ENCODE peak calls at places on chromosomes 1 and 21, in four cellular contexts. A is IMR-90, S is psoas muscle, I is tibial nerve. P is an unnamed sample.

GRCh38 chr1:39671433-39671792 is 494 bp downstream of the NT5C1A start:
- DNase-seq in A (no peak), S (peak; percentile 84), I (peak; percentile 8), P (no peak)

GRCh38 chr1:35451125-35451528 is 106.1 kb downstream of the KIAA0319L start:
- DNase-seq in A (peak; percentile 81), S (peak; percentile 81), I (peak; percentile 96), P (peak; percentile 83)

GRCh38 chr1:938088-938683 is 14.5 kb downstream of the SAMD11 start:
- DNase-seq in A (peak; percentile 28), S (no peak), I (no peak), P (no peak)

GRCh38 chr1:95990033-95990432 is 731.6 kb upstream of the PTBP2 start:
- DNase-seq in A (no peak), S (no peak), I (no peak), P (no peak)

GRCh38 chr1:235714205-235714897 is 64.8 kb upstream of the GNG4 start:
- DNase-seq in A (no peak), S (no peak), I (no peak), P (no peak)

GRCh38 chr1:70426154-70427131 is 15.4 kb downstream of the CTH start:
- DNase-seq in A (no peak), S (no peak), I (no peak), P (no peak)

GRCh38 chr1:17540255-17541001 is 930 bp downstream of the ARHGEF10L start:
- DNase-seq in A (no peak), S (peak; percentile 72), I (peak; percentile 53), P (peak; percentile 31)

GRCh38 chr1:205062319-205062718 is 19.3 kb downstream of the CNTN2 start:
- DNase-seq in A (no peak), S (no peak), I (no peak), P (no peak)

GRCh38 chr1:121418369-121419049 is 233.7 kb downstream of the SRGAP2C start:
- DNase-seq in A (no peak), S (no peak), I (no peak), P (no peak)

GRCh38 chr1:113905435-113905861 is 322 bp downstream of the DCLRE1B start:
- DNase-seq in A (no peak), S (no peak), I (peak; percentile 8), P (no peak)

GRCh38 chr1:40662864-40663263 is 2.6 kb downstream of the RIMS3 start:
- DNase-seq in A (peak; percentile 5), S (no peak), I (no peak), P (no peak)

GRCh38 chr1:245879091-245879490 is 628.0 kb downstream of the SMYD3 start:
- DNase-seq in A (no peak), S (no peak), I (no peak), P (no peak)

GRCh38 chr1:176885756-176886155 is 278.8 kb downstream of the ASTN1 start:
- DNase-seq in A (no peak), S (no peak), I (no peak), P (no peak)

GRCh38 chr1:17161926-17162800 is 42.8 kb upstream of the PADI1 start:
- DNase-seq in A (no peak), S (no peak), I (no peak), P (no peak)

GRCh38 chr1:231036416-231036815 is 3.6 kb downstream of the FAM89A start:
- DNase-seq in A (no peak), S (no peak), I (no peak), P (no peak)

GRCh38 chr1:156964431-156964830 is 44.0 kb downstream of the LRRC71 start:
- DNase-seq in A (peak; percentile 38), S (no peak), I (no peak), P (no peak)

GRCh38 chr21:14602418-14602987 is 56.4 kb upstream of the SAMSN1 start:
- DNase-seq in A (no peak), S (no peak), I (no peak), P (no peak)

GRCh38 chr1:85343612-85344255 is 67.3 kb upstream of the BCL10 start:
- DNase-seq in A (peak; percentile 82), S (no peak), I (no peak), P (no peak)

GRCh38 chr1:70767377-70767776 is 280.2 kb downstream of the PTGER3 start:
- DNase-seq in A (peak; percentile 11), S (no peak), I (no peak), P (no peak)

GRCh38 chr1:2558861-2559260 is 2.7 kb downstream of the TNFRSF14 start:
- DNase-seq in A (no peak), S (no peak), I (no peak), P (no peak)

GRCh38 chr1:157965584-157965983 is 27.9 kb upstream of the KIRREL1 start:
- DNase-seq in A (no peak), S (no peak), I (no peak), P (no peak)

GRCh38 chr1:33626801-33627200 is 154.4 kb downstream of the ZSCAN20 start:
- DNase-seq in A (no peak), S (no peak), I (no peak), P (no peak)

GRCh38 chr1:175493321-175493998 is 249.9 kb downstream of the TNR start:
- DNase-seq in A (no peak), S (no peak), I (no peak), P (no peak)

GRCh38 chr1:1164701-1165451 is 8.8 kb upstream of the TTLL10 start:
- DNase-seq in A (no peak), S (no peak), I (no peak), P (no peak)

GRCh38 chr1:3711780-3712451 is 40.3 kb upstream of the CCDC27 start:
- DNase-seq in A (no peak), S (no peak), I (no peak), P (no peak)

GRCh38 chr1:183472488-183473285 is at the start of gene SMG7:
- DNase-seq in A (peak; percentile 12), S (peak; percentile 60), I (peak; percentile 13), P (peak; percentile 37)

GRCh38 chr1:53327183-53327941 is 508 bp downstream of the LRP8 start:
- DNase-seq in A (peak; percentile 15), S (no peak), I (no peak), P (peak; percentile 63)

GRCh38 chr1:22196641-22197040 is 53.7 kb upstream of the WNT4 start:
- DNase-seq in A (no peak), S (no peak), I (no peak), P (no peak)

GRCh38 chr1:27659497-27660299 is 12.3 kb downstream of the IFI6 start:
- DNase-seq in A (peak; percentile 65), S (peak; percentile 92), I (peak; percentile 89), P (peak; percentile 77)

GRCh38 chr1:205531191-205532025 is 26.9 kb downstream of the CDK18 start:
- DNase-seq in A (no peak), S (peak; percentile 7), I (no peak), P (no peak)

GRCh38 chr1:110155878-110156522 is 5.7 kb downstream of the SLC6A17 start:
- DNase-seq in A (peak; percentile 63), S (peak; percentile 54), I (peak; percentile 58), P (peak; percentile 71)

GRCh38 chr1:205274041-205274691 is 46.4 kb downstream of the TMCC2 start:
- DNase-seq in A (no peak), S (no peak), I (no peak), P (no peak)

GRCh38 chr1:55443175-55443933 is 228.2 kb upstream of the USP24 start:
- DNase-seq in A (peak; percentile 100), S (peak; percentile 87), I (peak; percentile 91), P (no peak)

GRCh38 chr1:14539953-14540563 is 58.4 kb upstream of the KAZN start:
- DNase-seq in A (no peak), S (no peak), I (no peak), P (no peak)

DNA sequence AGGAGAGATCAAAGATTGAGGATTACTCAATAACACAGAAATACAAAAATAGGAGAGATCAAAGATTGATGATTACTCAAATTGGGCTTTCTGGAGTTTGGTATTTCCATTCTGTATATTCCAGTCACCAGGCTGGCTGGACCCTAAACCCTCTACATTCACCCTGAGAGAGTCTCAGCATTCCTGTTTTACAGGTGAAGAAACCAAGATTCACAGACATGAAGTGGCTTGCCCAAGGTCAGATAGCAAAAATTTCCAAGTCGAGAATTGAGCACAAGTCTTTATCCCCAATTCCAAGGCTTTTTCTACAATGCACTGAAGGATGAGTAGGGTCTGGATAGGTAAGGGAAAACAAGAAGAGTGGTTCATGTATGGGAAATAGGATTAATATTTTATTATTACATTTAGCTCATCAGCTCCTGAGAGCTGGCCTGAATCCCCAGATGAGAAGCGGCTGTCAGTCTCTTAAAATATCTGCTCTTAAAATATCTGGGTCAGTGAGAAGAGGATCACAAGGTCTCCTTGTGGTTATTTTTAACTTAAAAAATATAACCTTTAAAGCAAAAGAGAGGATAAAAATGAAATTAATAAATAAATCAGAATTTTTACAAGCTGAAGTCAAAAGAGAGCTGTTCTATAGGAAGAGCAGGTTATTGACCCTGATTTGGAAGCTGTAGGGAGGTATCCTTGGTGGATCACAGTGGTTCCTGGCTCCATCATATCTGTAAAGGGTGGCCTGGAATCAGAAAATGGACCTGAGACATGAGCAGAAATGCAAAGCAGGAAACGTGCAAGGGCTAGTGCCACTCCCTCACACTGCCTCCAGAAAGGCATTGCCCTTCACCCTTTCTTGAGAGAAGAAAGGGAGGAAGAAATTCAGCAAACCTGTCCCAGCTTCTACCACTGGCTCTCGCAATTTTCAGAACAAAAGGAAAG is 29.1 kb upstream of the SEC16B start:
- DNase-seq in A (no peak), S (no peak), I (no peak), P (no peak)
- TF ChIP-seq CTCF in A (no peak), S (no peak), I (no peak), P (no peak)

GRCh38 chr1:161177112-161177935 is at the start of gene B4GALT3:
- DNase-seq in A (peak; percentile 65), S (peak; percentile 91), I (peak; percentile 92), P (peak; percentile 96)
- TF ChIP-seq CTCF in A (no peak), S (peak; percentile 18), I (no peak), P (no peak)

GRCh38 chr1:23751050-23751814 is 8.0 kb downstream of the ELOA start:
- DNase-seq in A (peak; percentile 57), S (no peak), I (no peak), P (peak; percentile 33)
- TF ChIP-seq CTCF in A (peak; percentile 58), S (peak; percentile 48), I (no peak), P (peak; percentile 74)

GRCh38 chr1:164588388-164589341 is 29.7 kb downstream of the PBX1 start:
- DNase-seq in A (peak; percentile 77), S (peak; percentile 69), I (peak; percentile 39), P (peak; percentile 37)
- TF ChIP-seq CTCF in A (no peak), S (no peak), I (no peak), P (no peak)

GRCh38 chr1:228004331-228004871 is 2.4 kb upstream of the WNT3A start:
- DNase-seq in A (no peak), S (no peak), I (no peak), P (no peak)
- TF ChIP-seq CTCF in A (peak; percentile 25), S (peak; percentile 22), I (no peak), P (peak; percentile 60)

DNA sequence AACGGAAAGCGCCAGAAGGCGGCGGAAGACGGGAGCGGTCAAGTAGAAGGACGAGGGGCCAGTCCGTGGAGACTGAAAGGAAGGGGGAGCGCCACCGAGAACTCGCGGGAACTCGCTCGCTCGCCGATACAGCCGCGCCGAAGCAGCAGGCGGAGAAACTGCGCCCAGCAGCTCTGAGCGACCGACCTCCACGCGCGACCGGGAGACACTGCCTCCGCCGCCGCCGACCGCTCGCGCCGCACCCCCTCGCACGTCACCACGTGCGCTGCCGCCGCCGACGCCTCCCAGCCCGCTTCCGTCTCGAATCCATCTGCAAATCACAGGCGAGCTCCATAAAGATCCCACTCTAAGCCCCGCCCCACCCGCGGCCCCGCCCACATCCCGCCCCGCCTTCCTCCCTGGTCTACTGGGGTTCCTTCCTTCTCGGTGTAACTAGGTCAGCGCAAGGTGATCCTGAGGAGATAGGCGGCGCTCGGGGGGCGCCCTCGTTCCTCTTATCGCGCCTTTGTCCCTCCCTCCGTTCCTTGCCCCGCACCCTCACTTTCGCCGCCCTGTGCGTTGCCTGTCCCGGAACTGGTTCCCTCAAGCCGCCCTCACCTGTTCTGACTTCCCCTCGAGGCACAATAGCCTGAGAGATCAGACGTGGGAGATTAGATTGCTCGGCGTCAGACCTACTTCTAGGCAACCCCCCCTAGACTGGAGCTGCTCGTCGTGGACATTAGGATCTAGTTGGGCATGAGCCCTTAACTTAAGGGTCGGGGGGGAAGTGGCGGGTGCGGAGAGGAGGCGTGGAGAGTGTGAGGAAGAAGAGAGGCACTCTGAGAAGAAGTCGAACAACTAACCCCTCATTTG is at the start of gene IVNS1ABP:
- DNase-seq in A (peak; percentile 87), S (peak; percentile 93), I (peak; percentile 88), P (peak; percentile 79)
- TF ChIP-seq CTCF in A (no peak), S (no peak), I (no peak), P (peak; percentile 32)